ENCODE peak calls at places on chromosomes 5 and 9, in six cellular contexts. I is mesendoderm; C is posterior vena cava; D is SHP77 treated with DMSO at 0.1 percent for 48 hours; L is stimulated activated CD4-positive, alpha-beta T cell treated with anti-CD3 and anti-CD28 coated beads, Interleukin-1b, Interleukin-23, amount 100 ng/mL, for 24 hours; E is activated CD4-positive, alpha-beta T cell treated with anti-CD3 and anti-CD28 coated beads for 48 hours. Y is an unnamed sample.

GRCh38 chr9:130698514-130698913 is 4.9 kb downstream of the EXOSC2 start:
- DNase-seq in L (no peak), E (no peak), D (no peak), C (no peak), I (peak), Y (peak)

GRCh38 chr5:116475232-116475828 is 99.3 kb downstream of the SEMA6A start:
- DNase-seq in C (no peak), E (no peak), L (no peak), D (no peak), I (no peak), Y (no peak)

GRCh38 chr5:159409801-159410200 is 79.5 kb upstream of the IL12B start:
- DNase-seq in I (no peak), E (peak), L (no peak), D (no peak), C (no peak), Y (no peak)

GRCh38 chr9:21477466-21477865 is 4.6 kb downstream of the IFNE start:
- DNase-seq in C (no peak), D (no peak), I (no peak), E (no peak), L (no peak), Y (no peak)

GRCh38 chr5:74516217-74516636 is 124.3 kb downstream of the ENC1 start:
- DNase-seq in E (no peak), C (no peak), L (no peak), I (peak), D (no peak), Y (peak)

GRCh38 chr5:14463629-14464028 is 118.0 kb upstream of the OTULINL start:
- DNase-seq in C (no peak), L (no peak), E (no peak), I (no peak), D (peak), Y (peak)

GRCh38 chr9:91191443-91192378 is 170.0 kb downstream of the AUH start:
- DNase-seq in I (no peak), E (no peak), C (no peak), D (no peak), L (no peak), Y (no peak)

GRCh38 chr9:90054810-90055209 is 450.0 kb downstream of the GADD45G start:
- DNase-seq in I (no peak), D (peak), C (no peak), L (no peak), E (no peak), Y (no peak)

GRCh38 chr5:96699186-96699820 is 37.1 kb downstream of the CAST start:
- DNase-seq in I (peak), L (no peak), C (no peak), E (no peak), D (no peak), Y (no peak)

GRCh38 chr9:108271646-108272349 is 584.0 kb downstream of the ACTL7B start:
- DNase-seq in C (no peak), E (no peak), L (no peak), I (peak), D (peak), Y (peak)

GRCh38 chr5:175897285-175897684 is 25.9 kb downstream of the CPLX2 start:
- DNase-seq in E (no peak), I (no peak), L (no peak), C (no peak), D (no peak), Y (no peak)

GRCh38 chr5:149166128-149166527 is 24.8 kb downstream of the ABLIM3 start:
- DNase-seq in D (no peak), C (no peak), L (no peak), E (no peak), I (no peak), Y (peak)

GRCh38 chr9:133331221-133331620 is 4.8 kb downstream of the SURF6 start:
- DNase-seq in C (no peak), I (no peak), L (no peak), D (no peak), E (no peak), Y (no peak)

GRCh38 chr5:131634666-131634995 is 398 bp downstream of the RAPGEF6 start:
- DNase-seq in I (peak), E (peak), C (no peak), D (peak), L (peak), Y (peak)

GRCh38 chr5:123115020-123115419 is 26.0 kb downstream of the PRDM6 start:
- DNase-seq in I (no peak), C (no peak), L (no peak), E (no peak), D (no peak), Y (no peak)

Y was measured in RCC 7860.